ENCODE peak calls at places on chromosomes 11 and 22, in five cellular contexts. F, B, A, E and Z are unnamed samples.

GRCh38 chr11:113159967-113160621 is 154.3 kb upstream of the TTC12 start:
- DNase-seq in A (no peak), E (no peak), B (no peak), F (no peak), Z (no peak)

GRCh38 chr11:1749787-1750351 is 526 bp downstream of the IFITM10 start:
- DNase-seq in B (no peak), F (no peak), E (no peak), A (no peak), Z (no peak)

GRCh38 chr11:119878990-119879389 is 150.0 kb upstream of the NECTIN1 start:
- DNase-seq in A (no peak), E (no peak), F (no peak), B (no peak), Z (no peak)

GRCh38 chr11:34460335-34460734 is 21.6 kb downstream of the CAT start:
- DNase-seq in A (no peak), F (no peak), B (no peak), E (no peak), Z (no peak)

GRCh38 chr11:41508121-41508520 is 48.7 kb upstream of the LRRC4C start:
- DNase-seq in A (no peak), B (no peak), F (no peak), E (no peak), Z (no peak)

GRCh38 chr22:29882716-29883044 is 294 bp upstream of the MTMR3 start:
- DNase-seq in F (no peak), B (no peak), A (no peak), E (no peak), Z (no peak)

GRCh38 chr11:2787816-2788750 is 88.3 kb upstream of the KCNQ1OT1 start:
- DNase-seq in E (no peak), B (no peak), F (no peak), A (peak), Z (peak)

GRCh38 chr11:34499719-34500505 is 13.7 kb downstream of the ELF5 start:
- DNase-seq in A (no peak), F (no peak), E (no peak), B (no peak), Z (no peak)

GRCh38 chr11:126597041-126597440 is 241.6 kb downstream of the ST3GAL4 start:
- DNase-seq in B (no peak), A (no peak), F (no peak), E (no peak), Z (no peak)

GRCh38 chr11:40819230-40819629 is 640.2 kb downstream of the LRRC4C start:
- DNase-seq in F (no peak), B (no peak), E (no peak), A (no peak), Z (no peak)

GRCh38 chr11:91199866-91200265 is 977.0 kb upstream of the CHORDC1 start:
- DNase-seq in E (no peak), A (no peak), F (no peak), B (no peak), Z (no peak)

GRCh38 chr11:67662142-67662805 is 11.7 kb upstream of the ACY3 start:
- DNase-seq in E (no peak), F (no peak), A (no peak), B (no peak), Z (no peak)

GRCh38 chr11:7577226-7577882 is 63.6 kb downstream of the PPFIBP2 start:
- DNase-seq in E (no peak), A (peak), F (peak), B (peak), Z (no peak)

GRCh38 chr11:95445746-95446333 is 214.8 kb upstream of the SESN3 start:
- DNase-seq in B (no peak), A (no peak), F (no peak), E (no peak), Z (no peak)

GRCh38 chr22:19576460-19577421 is 52.5 kb upstream of the CLDN5 start:
- DNase-seq in F (no peak), E (no peak), A (peak), B (no peak), Z (no peak)

GRCh38 chr11:105315287-105315686 is 175.7 kb upstream of the CARD18 start:
- DNase-seq in E (peak), F (no peak), A (no peak), B (no peak), Z (no peak)

GRCh38 chr11:68632802-68633201 is 51.5 kb upstream of the GAL start:
- DNase-seq in B (no peak), A (peak), E (peak), F (no peak), Z (no peak)

GRCh38 chr11:7571640-7572000 is 57.8 kb downstream of the PPFIBP2 start:
- DNase-seq in B (peak), E (peak), A (peak), F (peak), Z (no peak)

GRCh38 chr11:78138281-78138680 is 1.1 kb downstream of the ALG8 start:
- DNase-seq in A (no peak), E (no peak), F (no peak), B (no peak), Z (no peak)

GRCh38 chr11:74226907-74227306 is 55.8 kb downstream of the PPME1 start:
- DNase-seq in A (peak), E (no peak), B (no peak), F (no peak), Z (no peak)

GRCh38 chr11:126088999-126089398 is 26.3 kb upstream of the CDON start:
- DNase-seq in F (no peak), A (no peak), E (no peak), B (no peak), Z (no peak)

GRCh38 chr22:31650391-31650790 is 11.6 kb downstream of the PISD start:
- DNase-seq in E (no peak), F (no peak), B (no peak), A (peak), Z (no peak)

GRCh38 chr22:37544955-37545702 is 15.2 kb upstream of the CDC42EP1 start:
- DNase-seq in F (peak), B (no peak), E (peak), A (peak), Z (no peak)

GRCh38 chr11:63508009-63508408 is 2.1 kb downstream of the LGALS12 start:
- DNase-seq in E (peak), B (no peak), A (peak), F (no peak), Z (no peak)

GRCh38 chr11:70420008-70420464 is 21.7 kb downstream of the CTTN start:
- DNase-seq in E (no peak), A (no peak), B (no peak), F (peak), Z (no peak)
- TF ChIP-seq EP300 in E (no peak), A (no peak), B (no peak), F (no peak), Z (no peak)

GRCh38 chr11:93718057-93718563 is 23.2 kb downstream of the TAF1D start:
- DNase-seq in E (no peak), A (no peak), F (no peak), B (no peak), Z (no peak)
- TF ChIP-seq EP300 in E (no peak), A (peak), F (no peak), B (no peak), Z (no peak)

DNA sequence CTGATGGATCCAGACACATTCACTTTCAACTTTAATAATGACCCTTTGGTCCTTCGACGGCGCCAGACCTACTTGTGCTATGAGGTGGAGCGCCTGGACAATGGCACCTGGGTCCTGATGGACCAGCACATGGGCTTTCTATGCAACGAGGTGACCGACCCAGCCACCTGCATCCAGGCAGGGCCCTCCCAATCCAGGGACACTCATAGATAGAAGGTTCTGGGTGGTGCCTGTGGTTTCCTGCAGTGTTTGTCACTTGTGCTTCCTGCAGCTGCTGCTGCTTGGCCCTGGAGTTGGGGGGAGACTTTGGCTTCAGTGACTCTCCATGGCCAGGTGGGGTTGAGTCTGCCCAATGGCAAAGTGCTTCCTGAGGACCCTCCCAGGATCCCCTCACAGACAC is 7.3 kb downstream of the APOBEC3B start:
- DNase-seq in E (no peak), A (no peak), F (no peak), B (no peak), Z (no peak)
- TF ChIP-seq EP300 in E (no peak), A (no peak), F (no peak), B (no peak), Z (no peak)

GRCh38 chr11:20529757-20530156 is 69.7 kb upstream of the SLC6A5 start:
- DNase-seq in B (no peak), F (no peak), E (no peak), A (no peak), Z (peak)
- TF ChIP-seq EP300 in B (no peak), F (no peak), E (no peak), A (no peak), Z (no peak)

GRCh38 chr11:86518211-86518610 is 143.5 kb downstream of the CCDC81 start:
- DNase-seq in F (no peak), E (no peak), A (no peak), B (no peak), Z (peak)
- TF ChIP-seq EP300 in F (no peak), E (no peak), A (no peak), B (no peak), Z (no peak)

GRCh38 chr11:57566564-57567209 is 785 bp downstream of the UBE2L6 start:
- DNase-seq in A (no peak), B (no peak), E (no peak), F (no peak), Z (no peak)
- TF ChIP-seq EP300 in A (no peak), B (no peak), E (no peak), F (no peak), Z (no peak)

DNA sequence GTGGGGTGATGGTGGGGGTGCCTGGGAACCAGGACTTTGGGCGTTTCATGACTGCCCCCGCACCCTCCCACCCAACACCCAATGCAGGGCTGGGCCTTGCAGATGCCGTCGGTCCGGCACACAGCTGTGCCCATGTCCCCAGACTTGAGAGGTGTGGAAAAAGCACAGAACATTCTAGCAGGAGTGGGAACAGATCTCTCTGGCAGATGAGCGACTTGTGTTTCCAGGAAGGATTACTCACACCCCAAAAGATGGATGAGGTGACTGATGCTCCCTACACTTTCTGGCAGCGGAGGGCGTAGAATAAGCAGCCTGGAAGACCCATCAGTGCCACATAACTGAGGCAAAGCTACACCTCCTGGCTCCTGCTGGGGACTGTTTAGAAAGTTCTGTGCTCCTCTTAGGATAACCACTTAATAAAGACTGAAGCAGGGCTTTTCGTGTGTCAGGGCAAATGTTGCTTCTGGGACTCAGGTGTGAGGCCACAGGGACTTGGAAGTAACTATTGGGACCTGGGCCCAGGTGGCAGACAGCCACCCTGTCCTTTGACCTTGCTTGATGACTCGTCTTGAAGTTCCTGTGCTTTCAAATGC is 24.2 kb downstream of the FBLN1 start:
- DNase-seq in E (no peak), A (no peak), F (no peak), B (no peak), Z (peak)
- TF ChIP-seq EP300 in E (no peak), A (peak), F (peak), B (no peak), Z (peak)

DNA sequence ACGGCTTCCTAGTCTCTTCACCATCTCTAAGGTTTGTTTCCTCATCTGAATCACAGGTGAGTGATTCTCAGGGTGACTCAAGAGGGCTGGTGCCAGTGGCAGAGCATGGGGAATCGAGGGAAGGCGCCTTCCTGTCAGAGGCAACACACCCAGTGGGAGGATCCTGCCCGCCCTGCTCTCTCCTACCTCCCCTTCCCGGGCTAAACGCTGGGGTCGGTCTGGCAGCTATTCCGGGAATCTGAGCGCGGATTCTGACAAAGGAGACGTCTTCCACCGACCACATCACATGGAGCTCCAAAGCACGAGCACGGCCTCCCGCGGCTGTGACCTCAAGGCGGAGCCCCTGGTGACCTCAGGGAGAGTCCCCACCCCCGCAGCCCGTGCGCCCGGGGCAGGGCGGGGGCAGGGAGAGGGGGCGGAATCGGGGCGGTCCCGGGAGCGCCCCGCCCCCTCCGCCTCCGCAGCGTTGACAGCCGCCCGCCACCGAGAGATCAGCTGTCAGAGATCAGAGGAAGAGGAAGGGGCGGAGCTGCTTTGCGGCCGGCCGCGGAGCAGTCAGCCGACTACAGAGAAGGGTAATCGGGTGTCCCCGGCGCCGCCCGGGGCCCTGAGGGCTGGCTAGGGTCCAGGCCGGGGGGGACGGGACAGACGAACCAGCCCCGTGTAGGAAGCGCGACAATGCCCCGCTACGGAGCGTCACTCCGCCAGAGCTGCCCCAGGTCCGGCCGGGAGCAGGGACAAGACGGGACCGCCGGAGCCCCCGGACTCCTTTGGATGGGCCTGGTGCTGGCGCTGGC is at the start of gene SMPD1:
- DNase-seq in E (peak), F (peak), B (peak), A (peak), Z (peak)
- TF ChIP-seq EP300 in E (no peak), F (no peak), B (peak), A (peak), Z (no peak)